ENCODE peak calls at places on chromosomes 5 and 9, in ten cellular contexts. P is lower lobe of right lung; E is fibroblast of the conjunctiva; A is stimulated activated CD8-positive, alpha-beta memory T cell treated with anti-CD3 and anti-CD28 coated beads, Interleukin-7, amount 100 ng/mL, for 1 hour; H is iPS-NIHi11; I is PC-9; C is pons; D is COR-L47; K is EL; U is bronchial epithelial cell. L is an unnamed sample.

GRCh38 chr9:91301161-91301560 is 60.6 kb downstream of the AUH start:
- DNase-seq in C (no peak), I (no peak), A (no peak), H (no peak), K (no peak), U (peak; percentile 67), E (no peak), P (no peak), D (no peak), L (peak; percentile 35)

GRCh38 chr9:31535659-31536058 is 848.8 kb upstream of the ACO1 start:
- DNase-seq in E (no peak), C (no peak), A (no peak), K (no peak), P (no peak), D (no peak), U (no peak), H (no peak), I (no peak), L (no peak)

GRCh38 chr5:176405656-176406435 is 10.5 kb downstream of the CLTB start:
- DNase-seq in A (no peak), I (no peak), D (no peak), E (no peak), P (no peak), U (no peak), C (no peak), H (peak; percentile 71), K (no peak), L (no peak)

GRCh38 chr5:115160975-115161475 is 8.7 kb downstream of the TRIM36 start:
- DNase-seq in D (no peak), I (no peak), K (no peak), E (no peak), U (no peak), P (no peak), A (no peak), H (no peak), C (no peak), L (no peak)

GRCh38 chr5:89421035-89421434 is 538.1 kb upstream of the MEF2C start:
- DNase-seq in P (no peak), K (no peak), I (no peak), D (no peak), H (no peak), C (no peak), U (peak; percentile 71), A (no peak), E (no peak), L (peak; percentile 65)

GRCh38 chr9:79955300-79955699 is 383.5 kb downstream of the TLE4 start:
- DNase-seq in P (no peak), U (no peak), H (no peak), D (no peak), A (no peak), I (no peak), E (no peak), C (no peak), K (peak; percentile 8), L (no peak)

GRCh38 chr9:121398374-121398773 is 28.3 kb upstream of the STOM start:
- DNase-seq in K (peak; percentile 100), P (no peak), D (no peak), I (no peak), H (no peak), E (peak; percentile 6), A (no peak), U (peak; percentile 100), C (no peak), L (peak; percentile 48)

GRCh38 chr9:84970432-84970831 is 300.9 kb downstream of the NTRK2 start:
- DNase-seq in E (no peak), I (no peak), H (no peak), U (peak; percentile 95), P (no peak), A (no peak), D (no peak), C (no peak), K (no peak), L (peak; percentile 10)

GRCh38 chr9:83623634-83623991 is 670 bp downstream of the IDNK start:
- DNase-seq in D (no peak), A (no peak), P (no peak), U (no peak), K (no peak), C (peak; percentile 42), H (no peak), E (no peak), I (no peak), L (peak; percentile 7)

GRCh38 chr9:129496187-129497063 is 124.5 kb downstream of the C9orf50 start:
- DNase-seq in U (peak; percentile 57), P (peak; percentile 95), E (peak; percentile 92), I (peak; percentile 94), D (peak; percentile 91), H (peak; percentile 85), C (peak; percentile 90), A (peak; percentile 67), K (peak; percentile 96), L (peak; percentile 81)

GRCh38 chr9:7273575-7273974 is 515.8 kb downstream of the KDM4C start:
- DNase-seq in D (peak; percentile 32), U (peak; percentile 17), K (peak; percentile 6), E (peak; percentile 1), C (peak; percentile 51), P (no peak), H (peak; percentile 26), I (no peak), A (no peak), L (peak; percentile 15)

GRCh38 chr5:69188811-69189161 is 597 bp upstream of the CENPH start:
- DNase-seq in C (no peak), U (no peak), D (no peak), E (no peak), K (no peak), A (no peak), I (no peak), H (no peak), P (no peak), L (no peak)

GRCh38 chr9:11163843-11164242 is 551.0 kb upstream of the PTPRD start:
- DNase-seq in D (no peak), P (no peak), I (no peak), C (no peak), H (no peak), K (no peak), A (no peak), U (no peak), E (no peak), L (no peak)

GRCh38 chr5:160198886-160199409 is 30.4 kb upstream of the FABP6 start:
- DNase-seq in C (no peak), P (no peak), I (no peak), E (no peak), K (no peak), A (no peak), H (no peak), D (no peak), U (no peak), L (no peak)

GRCh38 chr9:7782390-7783120 is 17.0 kb downstream of the DMAC1 start:
- DNase-seq in C (no peak), A (no peak), K (no peak), E (no peak), P (no peak), H (no peak), D (peak; percentile 14), I (no peak), U (no peak), L (no peak)

GRCh38 chr9:107738789-107739188 is 249.2 kb upstream of the KLF4 start:
- DNase-seq in H (no peak), P (no peak), U (peak; percentile 82), C (no peak), D (no peak), A (no peak), I (no peak), K (peak; percentile 73), E (no peak), L (peak; percentile 54)

GRCh38 chr9:113381909-113382411 is 5.2 kb upstream of the HDHD3 start:
- DNase-seq in P (no peak), I (peak; percentile 67), H (no peak), A (no peak), K (no peak), U (peak; percentile 60), C (no peak), E (no peak), D (no peak), L (peak; percentile 70)

GRCh38 chr9:88809371-88809770 is 181.9 kb upstream of the S1PR3 start:
- DNase-seq in K (no peak), E (no peak), U (no peak), I (no peak), A (no peak), C (no peak), P (no peak), H (no peak), D (no peak), L (no peak)